ENCODE peak calls at places on chromosome 16, in six cellular contexts. S is iPS DF 6.9; L is sigmoid colon; F is heart left ventricle; I is pancreas; T is CD8-positive, alpha-beta memory T cell. E is an unnamed sample.
A peak's percentile ranks its signal among the peaks of the same experiment; 100 is the strongest.

GRCh38 chr16:69596801-69597200 is 31.0 kb downstream of the NFAT5 start:
- DNase-seq in T (no peak), L (no peak), F (no peak), S (no peak), I (no peak), E (no peak)

GRCh38 chr16:49661465-49662187 is 194.3 kb downstream of the ZNF423 start:
- DNase-seq in F (no peak), S (no peak), I (no peak), T (no peak), L (no peak), E (no peak)

GRCh38 chr16:49557070-49557446 is 183.5 kb downstream of the C16orf78 start:
- DNase-seq in I (no peak), L (no peak), T (no peak), F (no peak), S (no peak), E (no peak)

GRCh38 chr16:57374067-57374534 is 1.8 kb downstream of the CX3CL1 start:
- DNase-seq in I (no peak), S (no peak), T (no peak), L (peak; percentile 77), F (no peak), E (no peak)

GRCh38 chr16:58116046-58116445 is 13.1 kb downstream of the CFAP20 start:
- DNase-seq in F (no peak), S (no peak), T (no peak), I (no peak), L (no peak), E (no peak)

GRCh38 chr16:81779540-81780320 is 639 bp downstream of the PLCG2 start:
- DNase-seq in I (peak; percentile 26), L (no peak), S (no peak), F (peak; percentile 27), T (no peak), E (peak; percentile 73)

GRCh38 chr16:4862639-4863038 is 15.4 kb downstream of the UBN1 start:
- DNase-seq in L (no peak), I (peak; percentile 30), F (no peak), T (no peak), S (no peak), E (no peak)

GRCh38 chr16:59249049-59249448 is 514.9 kb upstream of the GOT2 start:
- DNase-seq in T (no peak), L (no peak), F (no peak), I (no peak), S (peak; percentile 33), E (no peak)

GRCh38 chr16:49674255-49674980 is 181.5 kb downstream of the ZNF423 start:
- DNase-seq in F (no peak), T (no peak), S (no peak), I (no peak), L (no peak), E (no peak)

GRCh38 chr16:66169817-66170216 is 196.7 kb upstream of the CDH5 start:
- DNase-seq in F (no peak), L (no peak), T (no peak), I (no peak), S (no peak), E (no peak)

GRCh38 chr16:84650062-84650991 is 2.0 kb downstream of the KLHL36 start:
- DNase-seq in T (no peak), I (no peak), L (no peak), F (no peak), S (no peak), E (no peak)

GRCh38 chr16:89892635-89893034 is 19.2 kb downstream of the TCF25 start:
- DNase-seq in T (no peak), F (no peak), S (no peak), I (no peak), L (no peak), E (no peak)

GRCh38 chr16:67481561-67482259 is 753 bp upstream of the ATP6V0D1 start:
- DNase-seq in I (no peak), F (peak; percentile 56), L (peak; percentile 86), S (no peak), T (peak; percentile 36), E (peak; percentile 38)

GRCh38 chr16:87690911-87691685 is 74.7 kb downstream of the KLHDC4 start:
- DNase-seq in L (no peak), F (no peak), I (no peak), S (no peak), T (no peak), E (no peak)

GRCh38 chr16:714079-714478 is 839 bp upstream of the METRN start:
- DNase-seq in T (no peak), S (no peak), L (no peak), F (no peak), I (no peak), E (no peak)

GRCh38 chr16:2147981-2148671 is at the start of gene RAB26:
- DNase-seq in F (peak; percentile 86), T (peak; percentile 67), I (peak; percentile 96), L (peak; percentile 93), S (no peak), E (peak; percentile 86)

GRCh38 chr16:88703486-88704309 is 2.5 kb downstream of the RNF166 start:
- DNase-seq in S (no peak), I (no peak), T (peak; percentile 84), L (no peak), F (no peak), E (peak; percentile 86)

GRCh38 chr16:88700636-88701482 is 5.3 kb downstream of the RNF166 start:
- DNase-seq in I (peak; percentile 33), F (peak; percentile 96), T (peak; percentile 96), S (no peak), L (peak; percentile 92), E (peak; percentile 78)

GRCh38 chr16:88700322-88700635 is 5.9 kb downstream of the RNF166 start:
- DNase-seq in F (no peak), S (no peak), T (no peak), L (no peak), I (no peak), E (no peak)

GRCh38 chr16:88702364-88703210 is 3.6 kb downstream of the RNF166 start:
- DNase-seq in T (peak; percentile 46), S (no peak), F (no peak), L (no peak), I (no peak), E (no peak)

GRCh38 chr16:88701541-88702363 is 4.5 kb downstream of the RNF166 start:
- DNase-seq in I (no peak), L (no peak), T (peak; percentile 38), F (no peak), S (no peak), E (peak; percentile 28)
- H3K27ac ChIP-seq in I (peak overlapping the region; percentile 63), L (peak overlapping the region; percentile 82), T (peak overlapping the region; percentile 93), F (peak overlapping the region; percentile 92), S (no peak overlapping the region), E (peak overlapping the region; percentile 99)

DNA sequence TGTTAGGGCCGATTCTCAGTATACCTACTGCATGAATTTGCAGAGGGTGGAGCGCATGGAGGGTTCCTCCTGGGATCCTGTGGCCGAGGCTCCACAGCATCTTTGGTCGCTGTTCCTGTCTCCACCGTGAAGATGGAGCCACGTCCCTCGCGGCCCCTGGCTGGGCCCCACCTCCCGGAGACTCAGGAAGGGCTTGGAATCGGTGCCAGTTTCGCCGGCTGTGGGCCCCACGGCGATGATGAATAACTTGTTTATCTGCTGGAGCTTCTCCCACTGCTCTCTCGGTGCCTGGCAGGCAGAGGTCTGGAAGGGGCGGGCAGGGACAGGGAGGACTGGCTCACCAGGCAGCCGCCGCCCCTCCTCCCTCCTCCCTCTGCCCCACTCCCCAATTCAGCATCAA is 8.1 kb downstream of the SLC5A11 start:
- DNase-seq in F (peak; percentile 17), L (peak; percentile 70), T (no peak), S (no peak), I (no peak), E (no peak)
- H3K4me3 ChIP-seq in F (no peak overlapping the region), L (no peak overlapping the region), T (no peak overlapping the region), S (no peak overlapping the region), I (no peak overlapping the region), E (no peak overlapping the region)

GRCh38 chr16:46658925-46659324 is 30.1 kb downstream of the VPS35 start:
- DNase-seq in L (no peak), T (no peak), I (no peak), F (peak; percentile 22), S (no peak), E (peak; percentile 52)
- H3K27ac ChIP-seq in L (no peak overlapping the region), T (no peak overlapping the region), I (no peak overlapping the region), F (no peak overlapping the region), S (no peak overlapping the region), E (no peak overlapping the region)

GRCh38 chr16:75107505-75107904 is 9.1 kb downstream of the LDHD start:
- DNase-seq in L (no peak), I (no peak), S (no peak), T (no peak), F (no peak), E (no peak)
- H3K4me3 ChIP-seq in L (no peak overlapping the region), I (no peak overlapping the region), S (no peak overlapping the region), T (no peak overlapping the region), F (no peak overlapping the region), E (no peak overlapping the region)

GRCh38 chr16:17161034-17161433 is 309.7 kb downstream of the XYLT1 start:
- DNase-seq in I (no peak), L (no peak), S (no peak), T (no peak), F (no peak), E (no peak)
- H3K27ac ChIP-seq in I (no peak overlapping the region), L (no peak overlapping the region), S (no peak overlapping the region), T (no peak overlapping the region), F (no peak overlapping the region), E (no peak overlapping the region)

DNA sequence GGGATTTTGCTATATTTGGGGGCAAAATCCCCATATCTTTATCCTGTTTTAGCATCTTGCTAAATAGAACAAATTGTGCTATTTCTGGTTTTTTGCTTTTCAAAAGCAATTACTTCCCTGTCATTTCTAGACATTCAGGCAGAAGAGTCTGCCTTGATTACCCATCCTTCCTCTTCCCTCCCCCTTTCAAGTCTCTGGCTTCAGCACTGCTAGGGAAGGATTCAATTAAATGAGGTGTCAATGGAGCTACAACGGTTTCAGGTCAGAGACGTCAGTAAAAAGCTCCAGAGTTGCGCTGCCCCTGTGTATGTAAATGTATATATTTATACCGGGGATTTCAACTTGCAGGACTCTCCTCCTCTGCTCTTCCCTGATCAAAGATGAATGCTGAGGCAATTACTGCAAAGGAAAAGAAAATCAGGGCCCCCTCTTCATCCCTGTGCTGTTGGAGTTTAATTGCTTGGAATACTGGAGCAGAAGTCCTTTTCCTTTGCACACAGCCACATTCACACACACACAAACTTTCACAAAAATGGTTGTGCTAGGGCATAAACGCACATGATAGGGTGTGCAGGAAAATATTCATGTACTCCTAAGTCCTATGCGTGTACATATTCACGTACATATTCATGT is 129.6 kb upstream of the PMFBP1 start:
- DNase-seq in L (no peak), T (no peak), F (no peak), S (no peak), I (no peak), E (no peak)
- H3K4me3 ChIP-seq in L (no peak overlapping the region), T (no peak overlapping the region), F (no peak overlapping the region), S (no peak overlapping the region), I (no peak overlapping the region), E (no peak overlapping the region)